ENCODE peak calls at places on chromosomes 12 and 14, in eight cellular contexts. One of them, this sample, is unnamed.

GRCh38 chr12:113154351-113154973 is 4.9 kb downstream of the CFAP73 start:
- DNase-seq in MCF 10A: no peak
- DNase-seq in KBM-7: no peak
- DNase-seq in mucosa of descending colon: no peak
- DNase-seq in B cell: no peak
- DNase-seq in cardiac muscle cell: peak
- DNase-seq in hippocampal formation: no peak
- DNase-seq in T-helper 2 cell: peak
- DNase-seq in this sample: peak

GRCh38 chr12:64323476-64324225 is 66.9 kb downstream of the C12orf56 start:
- DNase-seq in MCF 10A: no peak
- DNase-seq in KBM-7: no peak
- DNase-seq in mucosa of descending colon: no peak
- DNase-seq in B cell: no peak
- DNase-seq in cardiac muscle cell: no peak
- DNase-seq in hippocampal formation: no peak
- DNase-seq in T-helper 2 cell: no peak
- DNase-seq in this sample: no peak

GRCh38 chr12:124919646-124920352 is 5.3 kb upstream of the UBC start:
- DNase-seq in MCF 10A: peak
- DNase-seq in KBM-7: no peak
- DNase-seq in mucosa of descending colon: no peak
- DNase-seq in B cell: peak
- DNase-seq in cardiac muscle cell: no peak
- DNase-seq in hippocampal formation: no peak
- DNase-seq in T-helper 2 cell: peak
- DNase-seq in this sample: peak

GRCh38 chr12:89740943-89741342 is 32.3 kb upstream of the ATP2B1 start:
- DNase-seq in MCF 10A: no peak
- DNase-seq in KBM-7: no peak
- DNase-seq in mucosa of descending colon: no peak
- DNase-seq in B cell: no peak
- DNase-seq in cardiac muscle cell: no peak
- DNase-seq in hippocampal formation: no peak
- DNase-seq in T-helper 2 cell: no peak
- DNase-seq in this sample: no peak

GRCh38 chr14:77040309-77040994 is 11.9 kb upstream of the IRF2BPL start:
- DNase-seq in MCF 10A: peak
- DNase-seq in KBM-7: peak
- DNase-seq in mucosa of descending colon: peak
- DNase-seq in B cell: peak
- DNase-seq in cardiac muscle cell: peak
- DNase-seq in hippocampal formation: peak
- DNase-seq in T-helper 2 cell: peak
- DNase-seq in this sample: peak

GRCh38 chr12:6038160-6038559 is 86.3 kb downstream of the VWF start:
- DNase-seq in MCF 10A: peak
- DNase-seq in KBM-7: peak
- DNase-seq in mucosa of descending colon: no peak
- DNase-seq in B cell: no peak
- DNase-seq in cardiac muscle cell: peak
- DNase-seq in hippocampal formation: no peak
- DNase-seq in T-helper 2 cell: peak
- DNase-seq in this sample: peak

GRCh38 chr12:32874083-32874482 is 22.5 kb downstream of the PKP2 start:
- DNase-seq in MCF 10A: no peak
- DNase-seq in KBM-7: no peak
- DNase-seq in mucosa of descending colon: no peak
- DNase-seq in B cell: no peak
- DNase-seq in cardiac muscle cell: no peak
- DNase-seq in hippocampal formation: no peak
- DNase-seq in T-helper 2 cell: no peak
- DNase-seq in this sample: no peak

GRCh38 chr14:103696027-103696402 is 19.2 kb downstream of the XRCC3 start:
- DNase-seq in MCF 10A: no peak
- DNase-seq in KBM-7: no peak
- DNase-seq in mucosa of descending colon: no peak
- DNase-seq in B cell: no peak
- DNase-seq in cardiac muscle cell: no peak
- DNase-seq in hippocampal formation: no peak
- DNase-seq in T-helper 2 cell: no peak
- DNase-seq in this sample: no peak

GRCh38 chr14:88737245-88737644 is 55.5 kb downstream of the EML5 start:
- DNase-seq in MCF 10A: no peak
- DNase-seq in KBM-7: no peak
- DNase-seq in mucosa of descending colon: no peak
- DNase-seq in B cell: no peak
- DNase-seq in cardiac muscle cell: no peak
- DNase-seq in hippocampal formation: no peak
- DNase-seq in T-helper 2 cell: no peak
- DNase-seq in this sample: no peak

GRCh38 chr14:59275668-59276067 is 87.2 kb downstream of the DAAM1 start:
- DNase-seq in MCF 10A: peak
- DNase-seq in KBM-7: no peak
- DNase-seq in mucosa of descending colon: no peak
- DNase-seq in B cell: no peak
- DNase-seq in cardiac muscle cell: peak
- DNase-seq in hippocampal formation: peak
- DNase-seq in T-helper 2 cell: peak
- DNase-seq in this sample: no peak

GRCh38 chr12:15323530-15323929 is 1.2 kb downstream of the PTPRO start:
- DNase-seq in MCF 10A: peak
- DNase-seq in KBM-7: no peak
- DNase-seq in mucosa of descending colon: no peak
- DNase-seq in B cell: no peak
- DNase-seq in cardiac muscle cell: no peak
- DNase-seq in hippocampal formation: no peak
- DNase-seq in T-helper 2 cell: no peak
- DNase-seq in this sample: no peak

GRCh38 chr12:122366685-122367475 is 55.6 kb downstream of the CLIP1 start:
- DNase-seq in MCF 10A: peak
- DNase-seq in KBM-7: peak
- DNase-seq in mucosa of descending colon: no peak
- DNase-seq in B cell: no peak
- DNase-seq in cardiac muscle cell: peak
- DNase-seq in hippocampal formation: no peak
- DNase-seq in T-helper 2 cell: no peak
- DNase-seq in this sample: no peak

GRCh38 chr14:37824936-37825698 is 229.7 kb downstream of the TTC6 start:
- DNase-seq in MCF 10A: no peak
- DNase-seq in KBM-7: no peak
- DNase-seq in mucosa of descending colon: no peak
- DNase-seq in B cell: no peak
- DNase-seq in cardiac muscle cell: peak
- DNase-seq in hippocampal formation: no peak
- DNase-seq in T-helper 2 cell: no peak
- DNase-seq in this sample: no peak

GRCh38 chr12:47986832-47987231 is 17.4 kb downstream of the COL2A1 start:
- DNase-seq in MCF 10A: no peak
- DNase-seq in KBM-7: no peak
- DNase-seq in mucosa of descending colon: peak
- DNase-seq in B cell: no peak
- DNase-seq in cardiac muscle cell: no peak
- DNase-seq in hippocampal formation: no peak
- DNase-seq in T-helper 2 cell: no peak
- DNase-seq in this sample: no peak

GRCh38 chr12:64796205-64796845 is 28.1 kb upstream of the TBC1D30 start:
- DNase-seq in MCF 10A: peak
- DNase-seq in KBM-7: peak
- DNase-seq in mucosa of descending colon: no peak
- DNase-seq in B cell: peak
- DNase-seq in cardiac muscle cell: peak
- DNase-seq in hippocampal formation: peak
- DNase-seq in T-helper 2 cell: peak
- DNase-seq in this sample: peak

GRCh38 chr14:89165810-89166209 is 251.2 kb downstream of the FOXN3 start:
- DNase-seq in MCF 10A: no peak
- DNase-seq in KBM-7: no peak
- DNase-seq in mucosa of descending colon: no peak
- DNase-seq in B cell: no peak
- DNase-seq in cardiac muscle cell: no peak
- DNase-seq in hippocampal formation: no peak
- DNase-seq in T-helper 2 cell: no peak
- DNase-seq in this sample: no peak

GRCh38 chr14:32808574-32809098 is 130.0 kb upstream of the NPAS3 start:
- DNase-seq in MCF 10A: peak
- DNase-seq in KBM-7: no peak
- DNase-seq in mucosa of descending colon: no peak
- DNase-seq in B cell: no peak
- DNase-seq in cardiac muscle cell: peak
- DNase-seq in hippocampal formation: peak
- DNase-seq in T-helper 2 cell: no peak
- DNase-seq in this sample: no peak

GRCh38 chr14:87034680-87035079 is 958.3 kb downstream of the GALC start:
- DNase-seq in MCF 10A: no peak
- DNase-seq in KBM-7: no peak
- DNase-seq in mucosa of descending colon: no peak
- DNase-seq in B cell: no peak
- DNase-seq in cardiac muscle cell: no peak
- DNase-seq in hippocampal formation: no peak
- DNase-seq in T-helper 2 cell: no peak
- DNase-seq in this sample: no peak

GRCh38 chr14:57749267-57749666 is 116.6 kb downstream of the SLC35F4 start:
- DNase-seq in MCF 10A: peak
- DNase-seq in KBM-7: no peak
- DNase-seq in mucosa of descending colon: no peak
- DNase-seq in B cell: no peak
- DNase-seq in cardiac muscle cell: peak
- DNase-seq in hippocampal formation: no peak
- DNase-seq in T-helper 2 cell: no peak
- DNase-seq in this sample: no peak

GRCh38 chr14:55133416-55133815 is 4.4 kb downstream of the LGALS3 start:
- DNase-seq in MCF 10A: no peak
- DNase-seq in KBM-7: no peak
- DNase-seq in mucosa of descending colon: no peak
- DNase-seq in B cell: no peak
- DNase-seq in cardiac muscle cell: peak
- DNase-seq in hippocampal formation: no peak
- DNase-seq in T-helper 2 cell: no peak
- DNase-seq in this sample: no peak

GRCh38 chr12:2376855-2377657 is 324.3 kb downstream of the CACNA1C start:
- DNase-seq in MCF 10A: no peak
- DNase-seq in KBM-7: no peak
- DNase-seq in mucosa of descending colon: no peak
- DNase-seq in B cell: no peak
- DNase-seq in cardiac muscle cell: no peak
- DNase-seq in hippocampal formation: no peak
- DNase-seq in T-helper 2 cell: peak
- DNase-seq in this sample: no peak

GRCh38 chr14:50225067-50225973 is 6.1 kb downstream of the SOS2 start:
- DNase-seq in MCF 10A: peak
- DNase-seq in KBM-7: no peak
- DNase-seq in mucosa of descending colon: no peak
- DNase-seq in B cell: no peak
- DNase-seq in cardiac muscle cell: peak
- DNase-seq in hippocampal formation: no peak
- DNase-seq in T-helper 2 cell: no peak
- DNase-seq in this sample: no peak